ENCODE peak calls at places on chromosome 21, in five cellular contexts. L, R, T, P and K are unnamed samples.

GRCh38 chr21:25176637-25177412 is 430.5 kb downstream of the MRPL39 start:
- DNase-seq in L (peak), R (no peak), T (no peak), P (no peak), K (no peak)

GRCh38 chr21:14862794-14863720 is 201.7 kb downstream of the NRIP1 start:
- DNase-seq in L (no peak), R (no peak), T (no peak), P (no peak), K (no peak)

GRCh38 chr21:35226302-35226701 is 177.2 kb upstream of the RUNX1 start:
- DNase-seq in L (no peak), R (no peak), T (no peak), P (no peak), K (no peak)

GRCh38 chr21:28419811-28420210 is 572.9 kb downstream of the LTN1 start:
- DNase-seq in L (no peak), R (no peak), T (no peak), P (no peak), K (no peak)

GRCh38 chr21:41878831-41879189 is 334 bp downstream of the PRDM15 start:
- DNase-seq in L (peak), R (no peak), T (peak), P (peak), K (peak)

GRCh38 chr21:41142051-41142795 is 25.7 kb upstream of the BACE2 start:
- DNase-seq in L (peak), R (no peak), T (peak), P (no peak), K (no peak)

GRCh38 chr21:34845521-34846213 is 176.9 kb downstream of the CLIC6 start:
- DNase-seq in L (peak), R (no peak), T (no peak), P (no peak), K (no peak)

GRCh38 chr21:38683222-38683621 is 122.5 kb upstream of the ETS2 start:
- DNase-seq in L (no peak), R (no peak), T (no peak), P (no peak), K (no peak)

GRCh38 chr21:34640858-34641257 is 25.9 kb upstream of the RCAN1 start:
- DNase-seq in L (peak), R (peak), T (no peak), P (no peak), K (no peak)

GRCh38 chr21:35627462-35627861 is 432.9 kb downstream of the SETD4 start:
- DNase-seq in L (no peak), R (no peak), T (no peak), P (no peak), K (no peak)

GRCh38 chr21:34807881-34808568 is 139.2 kb downstream of the CLIC6 start:
- DNase-seq in L (peak), R (no peak), T (peak), P (peak), K (no peak)

GRCh38 chr21:33976980-33977720 is 61.5 kb upstream of the ATP5PO start:
- DNase-seq in L (no peak), R (no peak), T (no peak), P (no peak), K (no peak)

GRCh38 chr21:43645414-43645891 is 13.8 kb downstream of the HSF2BP start:
- DNase-seq in L (peak), R (peak), T (peak), P (no peak), K (peak)

GRCh38 chr21:39156024-39156423 is 27.2 kb downstream of the PSMG1 start:
- DNase-seq in L (no peak), R (no peak), T (no peak), P (no peak), K (no peak)

GRCh38 chr21:38989745-38990423 is 184.2 kb downstream of the ETS2 start:
- DNase-seq in L (peak), R (no peak), T (no peak), P (no peak), K (no peak)

GRCh38 chr21:37198989-37199924 is 67.9 kb downstream of the VPS26C start:
- DNase-seq in L (no peak), R (peak), T (no peak), P (no peak), K (no peak)

GRCh38 chr21:43355196-43355924 is 71.6 kb downstream of the SIK1 start:
- DNase-seq in L (no peak), R (no peak), T (no peak), P (no peak), K (no peak)

GRCh38 chr21:26148071-26148470 is 22.5 kb downstream of the APP start:
- DNase-seq in L (no peak), R (no peak), T (no peak), P (no peak), K (no peak)

GRCh38 chr21:36948686-36949085 is 17.8 kb downstream of the HLCS start:
- DNase-seq in L (no peak), R (no peak), T (no peak), P (no peak), K (no peak)

GRCh38 chr21:46552865-46553379 is 52.0 kb downstream of the S100B start:
- DNase-seq in L (no peak), R (no peak), T (no peak), P (no peak), K (no peak)

GRCh38 chr21:44013380-44014088 is 1.4 kb downstream of the TRAPPC10 start:
- DNase-seq in L (no peak), R (no peak), T (no peak), P (no peak), K (no peak)

GRCh38 chr21:46604975-46605758 is at the start of gene S100B:
- DNase-seq in L (peak), R (no peak), T (no peak), P (no peak), K (peak)

GRCh38 chr21:41932191-41932575 is 21.6 kb downstream of the C2CD2 start:
- DNase-seq in L (peak), R (no peak), T (no peak), P (no peak), K (no peak)

GRCh38 chr21:17045214-17045835 is 467.5 kb upstream of the CXADR start:
- DNase-seq in L (no peak), R (peak), T (no peak), P (no peak), K (peak)

GRCh38 chr21:25791321-25791720 is 56.5 kb downstream of the GABPA start:
- DNase-seq in L (no peak), R (no peak), T (no peak), P (no peak), K (no peak)

GRCh38 chr21:17003221-17003620 is 509.6 kb upstream of the CXADR start:
- DNase-seq in L (peak), R (no peak), T (no peak), P (no peak), K (no peak)

GRCh38 chr21:37130971-37131370 is 57.9 kb downstream of the TTC3 start:
- DNase-seq in L (no peak), R (no peak), T (no peak), P (no peak), K (no peak)

GRCh38 chr21:31804008-31804394 is 68.8 kb upstream of the HUNK start:
- DNase-seq in L (no peak), R (no peak), T (no peak), P (no peak), K (no peak)

GRCh38 chr21:38042246-38042645 is 126.0 kb upstream of the KCNJ6 start:
- DNase-seq in L (no peak), R (no peak), T (no peak), P (no peak), K (no peak)

GRCh38 chr21:41634211-41634694 is 126.3 kb upstream of the TMPRSS2 start:
- DNase-seq in L (no peak), R (no peak), T (peak), P (no peak), K (no peak)

GRCh38 chr21:33063365-33063883 is 6.5 kb upstream of the OLIG1 start:
- DNase-seq in L (no peak), R (no peak), T (no peak), P (no peak), K (no peak)